ENCODE peak calls at places on chromosomes 16 and 17, in seven cellular contexts. R is IMR-90; W is CD8-positive, alpha-beta memory T cell; Q is cardiac muscle cell; L is neuronal stem cell; I is pancreas; G is CD8-positive, alpha-beta T cell. A is an unnamed sample.

GRCh38 chr17:7897773-7898172 is 9.2 kb downstream of the CHD3 start:
- DNase-seq in R (peak; percentile 77), W (no peak), Q (peak; percentile 29), L (no peak), I (no peak), G (peak; percentile 39), A (no peak)

GRCh38 chr17:76009447-76009846 is 8.8 kb downstream of the CDK3 start:
- DNase-seq in R (no peak), W (no peak), Q (no peak), L (no peak), I (no peak), G (no peak), A (no peak)

GRCh38 chr17:2087597-2088211 is 32.8 kb downstream of the HIC1 start:
- DNase-seq in R (peak; percentile 12), W (peak; percentile 67), Q (no peak), L (no peak), I (no peak), G (peak; percentile 56), A (no peak)

GRCh38 chr17:49987290-49987585 is 7.8 kb downstream of the DLX3 start:
- DNase-seq in R (no peak), W (no peak), Q (no peak), L (no peak), I (no peak), G (no peak), A (no peak)

GRCh38 chr16:75948886-75949285 is 222.6 kb upstream of the CPHXL start:
- DNase-seq in R (no peak), W (no peak), Q (no peak), L (no peak), I (no peak), G (no peak), A (no peak)

GRCh38 chr16:1012722-1013592 is 31.4 kb downstream of the SOX8 start:
- DNase-seq in R (no peak), W (no peak), Q (no peak), L (no peak), I (no peak), G (no peak), A (no peak)

GRCh38 chr16:1181715-1182671 is 29.1 kb downstream of the CACNA1H start:
- DNase-seq in R (peak; percentile 85), W (no peak), Q (no peak), L (no peak), I (peak; percentile 79), G (no peak), A (peak; percentile 89)

GRCh38 chr17:74161501-74161850 is 42.0 kb upstream of the RPL38 start:
- DNase-seq in R (no peak), W (peak; percentile 8), Q (no peak), L (no peak), I (no peak), G (no peak), A (no peak)

GRCh38 chr17:75412455-75413317 is 7.2 kb upstream of the GRB2 start:
- DNase-seq in R (peak; percentile 62), W (peak; percentile 83), Q (peak; percentile 76), L (peak; percentile 86), I (peak; percentile 65), G (peak; percentile 73), A (peak; percentile 69)

GRCh38 chr17:79830303-79830702 is 8.9 kb downstream of the CBX4 start:
- DNase-seq in R (no peak), W (no peak), Q (no peak), L (no peak), I (no peak), G (no peak), A (no peak)

GRCh38 chr17:79827179-79827578 is 12.1 kb downstream of the CBX4 start:
- DNase-seq in R (no peak), W (no peak), Q (no peak), L (no peak), I (no peak), G (no peak), A (no peak)

GRCh38 chr17:79830763-79831366 is 8.4 kb downstream of the CBX4 start:
- DNase-seq in R (no peak), W (no peak), Q (peak; percentile 19), L (no peak), I (peak; percentile 50), G (no peak), A (peak; percentile 22)

GRCh38 chr17:79829457-79829856 is 9.8 kb downstream of the CBX4 start:
- DNase-seq in R (no peak), W (no peak), Q (no peak), L (no peak), I (no peak), G (no peak), A (no peak)

GRCh38 chr17:79829004-79829403 is 10.2 kb downstream of the CBX4 start:
- DNase-seq in R (no peak), W (no peak), Q (no peak), L (no peak), I (no peak), G (no peak), A (no peak)
- H3K27me3 ChIP-seq in R (no peaks in the 10 kb centered on the region), W (no peaks in the 10 kb centered on the region), Q (peaks cover 14% of the 10 kb centered on the region), L (peaks cover 11% of the 10 kb centered on the region), I (no peaks in the 10 kb centered on the region), G (no peaks in the 10 kb centered on the region), A (no peaks in the 10 kb centered on the region)

GRCh38 chr17:11943759-11944347 is 53.4 kb downstream of the ZNF18 start:
- DNase-seq in R (no peak), W (no peak), Q (no peak), L (no peak), I (no peak), G (no peak), A (no peak)

GRCh38 chr17:11948791-11949190 is 48.5 kb downstream of the ZNF18 start:
- DNase-seq in R (peak; percentile 86), W (no peak), Q (no peak), L (no peak), I (peak; percentile 33), G (no peak), A (peak; percentile 26)

GRCh38 chr17:11940904-11941303 is 56.4 kb downstream of the ZNF18 start:
- DNase-seq in R (no peak), W (no peak), Q (no peak), L (no peak), I (no peak), G (no peak), A (no peak)

DNA sequence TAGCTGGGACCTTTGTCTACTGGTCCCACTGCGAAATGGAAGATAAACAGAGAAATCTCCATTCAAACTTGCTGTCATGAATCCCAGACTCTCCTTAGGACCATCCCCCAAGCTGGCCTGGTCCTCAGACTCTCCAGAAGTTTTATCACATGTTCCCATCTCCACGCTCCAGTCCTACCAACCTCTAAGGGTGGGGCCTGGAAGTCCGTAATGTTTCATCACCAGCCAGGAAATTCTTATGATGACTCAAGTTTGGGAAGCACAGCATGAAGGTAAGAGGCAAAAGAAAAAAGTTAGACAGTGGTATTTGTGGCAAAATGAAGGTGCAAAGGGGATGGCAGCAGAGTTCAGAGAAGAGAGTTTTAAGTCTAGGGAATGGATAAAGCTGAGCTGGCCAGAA is 52.7 kb downstream of the ZNF18 start:
- DNase-seq in R (no peak), W (no peak), Q (no peak), L (no peak), I (no peak), G (no peak), A (no peak)
- H3K27ac ChIP-seq in R (no peak overlapping the region), W (no peak overlapping the region), Q (no peak overlapping the region), L (no peak overlapping the region), I (no peak overlapping the region), G (no peak overlapping the region), A (no peak overlapping the region)

GRCh38 chr17:45431531-45432404 is 902 bp downstream of the ARHGAP27 start:
- DNase-seq in R (peak; percentile 31), W (peak; percentile 81), Q (peak; percentile 85), L (no peak), I (peak; percentile 65), G (peak; percentile 71), A (peak; percentile 96)

GRCh38 chr17:45430006-45430737 is 2.5 kb downstream of the ARHGAP27 start:
- DNase-seq in R (no peak), W (no peak), Q (no peak), L (no peak), I (no peak), G (no peak), A (no peak)

GRCh38 chr17:45432405-45433113 is at the start of gene ARHGAP27:
- DNase-seq in R (no peak), W (peak; percentile 47), Q (peak; percentile 30), L (no peak), I (no peak), G (no peak), A (peak; percentile 84)

GRCh38 chr17:45429338-45430005 is 3.2 kb downstream of the ARHGAP27 start:
- DNase-seq in R (no peak), W (no peak), Q (peak; percentile 60), L (no peak), I (no peak), G (no peak), A (no peak)

GRCh38 chr17:45430738-45431530 is 1.7 kb downstream of the ARHGAP27 start:
- DNase-seq in R (no peak), W (no peak), Q (no peak), L (no peak), I (peak; percentile 50), G (no peak), A (peak; percentile 92)
- H3K27me3 ChIP-seq in R (peaks cover 52% of the 10 kb centered on the region), W (no peaks in the 10 kb centered on the region), Q (peaks cover 69% of the 10 kb centered on the region), L (peaks cover 54% of the 10 kb centered on the region), I (no peaks in the 10 kb centered on the region), G (no peaks in the 10 kb centered on the region), A (no peaks in the 10 kb centered on the region)

DNA sequence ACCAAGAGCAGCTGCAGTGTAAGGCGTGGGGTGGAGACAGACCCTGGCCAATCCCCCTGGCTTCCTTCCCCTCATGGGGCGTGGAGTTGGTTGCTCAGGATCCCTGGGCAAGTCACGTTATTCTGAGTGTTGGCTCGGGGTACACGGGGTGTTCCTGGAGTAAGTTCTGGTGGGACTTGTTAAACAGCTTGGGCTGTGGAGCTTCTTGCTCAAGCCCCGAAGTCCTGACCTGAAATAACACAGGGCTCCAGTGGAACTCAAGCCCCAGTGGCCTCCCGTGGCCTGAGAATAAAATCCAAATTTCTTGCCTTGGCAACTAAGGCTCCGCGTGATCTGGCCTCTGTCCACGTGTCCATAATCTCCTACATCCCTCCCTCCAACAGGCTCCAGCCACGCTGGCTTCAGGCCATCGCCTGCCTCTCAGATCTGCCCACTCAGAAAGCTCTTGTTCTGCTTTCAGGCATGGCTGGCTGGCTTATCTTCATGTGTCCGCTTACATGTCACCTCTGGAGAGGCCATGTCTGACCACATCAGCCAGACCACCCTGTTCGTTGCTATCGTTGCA is 49.3 kb upstream of the BCO1 start:
- DNase-seq in R (peak; percentile 48), W (no peak), Q (peak; percentile 65), L (no peak), I (peak; percentile 62), G (no peak), A (peak; percentile 56)
- H3K27ac ChIP-seq in R (no peak overlapping the region), W (no peak overlapping the region), Q (no peak overlapping the region), L (no peak overlapping the region), I (no peak overlapping the region), G (no peak overlapping the region), A (no peak overlapping the region)

DNA sequence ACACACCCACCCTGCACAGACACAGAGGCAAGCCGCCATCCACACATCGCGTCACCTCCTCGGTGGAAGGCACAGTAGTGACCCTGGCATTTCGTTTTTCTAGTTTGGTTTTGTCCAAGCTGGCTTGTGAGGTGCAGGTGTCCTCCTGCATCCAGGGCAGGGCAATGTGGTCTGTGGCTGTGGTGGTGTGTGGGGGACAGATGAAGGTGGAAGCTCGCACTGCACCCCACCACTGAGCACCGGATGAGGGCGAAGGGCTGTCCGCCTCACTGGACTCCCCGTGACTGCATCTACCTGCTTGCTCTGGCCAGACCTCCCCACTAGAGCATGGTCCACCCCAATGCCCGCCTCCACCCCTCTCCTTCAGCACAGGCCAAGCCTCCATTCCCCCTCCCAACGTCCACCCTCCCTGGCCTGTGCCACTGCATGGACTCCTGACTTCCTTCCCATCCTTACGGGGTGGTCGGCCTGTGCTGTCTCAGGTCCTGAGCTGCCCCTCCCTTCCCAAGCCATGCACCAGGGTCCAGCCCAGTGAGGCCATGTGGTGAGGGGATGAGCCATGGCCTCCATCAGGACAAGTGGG is 78.8 kb upstream of the CBX4 start:
- DNase-seq in R (no peak), W (no peak), Q (no peak), L (no peak), I (peak; percentile 25), G (no peak), A (no peak)
- H3K27me3 ChIP-seq in R (peaks cover 69% of the 10 kb centered on the region), W (no peaks in the 10 kb centered on the region), Q (no peaks in the 10 kb centered on the region), L (peaks cover 4% of the 10 kb centered on the region), I (no peaks in the 10 kb centered on the region), G (no peaks in the 10 kb centered on the region), A (no peaks in the 10 kb centered on the region)

A was measured in upper lobe of left lung.